ENCODE peak calls at places on chromosomes 4 and X, in five cellular contexts. H is brain microvascular endothelial cell, K is lower lobe of right lung, S is right lobe of liver, V is psoas muscle. N is an unnamed sample.
A peak's percentile ranks its signal among the peaks of the same experiment; 100 is the strongest.

GRCh38 chr4:161376275-161376674 is 787.5 kb downstream of the FSTL5 start:
- DNase-seq in S (no peak), H (no peak), V (no peak), K (no peak), N (no peak)

GRCh38 chr4:153758688-153759406 is 977 bp downstream of the RNF175 start:
- DNase-seq in S (no peak), V (no peak), H (no peak), K (no peak), N (no peak)

GRCh38 chr4:26284536-26284935 is 36.3 kb upstream of the RBPJ start:
- DNase-seq in S (no peak), K (no peak), H (no peak), V (no peak), N (no peak)

GRCh38 chr4:16788893-16789292 is 109.6 kb downstream of the LDB2 start:
- DNase-seq in H (no peak), V (no peak), K (no peak), S (no peak), N (no peak)

GRCh38 chr4:150960079-150960478 is 55.0 kb downstream of the LRBA start:
- DNase-seq in V (no peak), K (no peak), S (no peak), H (peak; percentile 34), N (peak; percentile 60)

GRCh38 chrX:153460826-153461225 is 9.6 kb downstream of the HAUS7 start:
- DNase-seq in K (peak; percentile 52), H (no peak), V (peak; percentile 39), S (peak; percentile 57), N (peak; percentile 61)

GRCh38 chrX:154396948-154397887 is 959 bp upstream of the RPL10 start:
- DNase-seq in S (peak; percentile 84), H (no peak), K (peak; percentile 86), V (peak; percentile 84), N (peak; percentile 61)

GRCh38 chrX:51336584-51336983 is 4.0 kb downstream of the NUDT10 start:
- DNase-seq in H (peak; percentile 44), S (peak; percentile 22), K (no peak), V (no peak), N (peak; percentile 67)

GRCh38 chr4:80382090-80382832 is 46.7 kb downstream of the CFAP299 start:
- DNase-seq in H (no peak), K (no peak), V (no peak), S (no peak), N (no peak)

GRCh38 chr4:125741825-125742452 is 427.2 kb downstream of the FAT4 start:
- DNase-seq in K (no peak), S (no peak), V (no peak), H (no peak), N (peak; percentile 65)

GRCh38 chr4:137065306-137065705 is 467.0 kb downstream of the PCDH18 start:
- DNase-seq in S (no peak), K (no peak), H (peak; percentile 57), V (no peak), N (no peak)

GRCh38 chr4:84159767-84160166 is 339.3 kb downstream of the NKX6-1 start:
- DNase-seq in H (peak; percentile 24), V (no peak), S (no peak), K (no peak), N (peak; percentile 8)

GRCh38 chr4:174503079-174503724 is 19.1 kb downstream of the HPGD start:
- DNase-seq in H (no peak), K (no peak), S (no peak), V (no peak), N (no peak)

GRCh38 chrX:118745570-118745969 is 18.2 kb downstream of the IL13RA1 start:
- DNase-seq in H (no peak), V (no peak), S (no peak), K (no peak), N (peak; percentile 74)

GRCh38 chr4:22869235-22869634 is 176.5 kb downstream of the GBA3 start:
- DNase-seq in S (no peak), V (no peak), K (no peak), H (no peak), N (no peak)

GRCh38 chr4:79042079-79042674 is 102.9 kb upstream of the PAQR3 start:
- DNase-seq in K (no peak), S (no peak), H (peak; percentile 43), V (no peak), N (peak; percentile 14)

GRCh38 chr4:27360651-27361347 is 500.2 kb downstream of the STIM2 start:
- DNase-seq in S (no peak), H (no peak), K (no peak), V (no peak), N (peak; percentile 25)

GRCh38 chr4:88964450-88964849 is 92.5 kb downstream of the FAM13A start:
- DNase-seq in K (no peak), S (no peak), V (no peak), H (no peak), N (no peak)

GRCh38 chr4:26130173-26130572 is 190.6 kb upstream of the RBPJ start:
- DNase-seq in K (no peak), S (no peak), H (no peak), V (no peak), N (no peak)

GRCh38 chr4:111937368-111937767 is 207.9 kb upstream of the FAM241A start:
- DNase-seq in K (no peak), V (no peak), S (no peak), H (no peak), N (peak; percentile 67)

GRCh38 chr4:41878991-41879491 is 56.2 kb upstream of the TMEM33 start:
- DNase-seq in K (no peak), S (no peak), V (no peak), H (no peak), N (no peak)

GRCh38 chr4:99205104-99205979 is 13.7 kb downstream of the ADH6 start:
- DNase-seq in S (no peak), K (no peak), V (no peak), H (no peak), N (peak; percentile 85)

GRCh38 chrX:33138677-33139249 is 72.6 kb downstream of the DMD start:
- DNase-seq in H (peak; percentile 41), V (no peak), S (no peak), K (no peak), N (no peak)

GRCh38 chrX:136708348-136708747 is 60.4 kb downstream of the CD40LG start:
- DNase-seq in V (no peak), H (no peak), K (no peak), S (no peak), N (peak; percentile 16)

GRCh38 chr4:141134051-141134450 is 782 bp upstream of the RNF150 start:
- DNase-seq in H (no peak), K (no peak), V (no peak), S (no peak), N (peak; percentile 33)

GRCh38 chr4:4226606-4227438 is at the start of gene OTOP1:
- DNase-seq in V (no peak), K (no peak), H (no peak), S (no peak), N (no peak)

GRCh38 chrX:24242649-24243556 is 71.0 kb downstream of the SUPT20HL2 start:
- DNase-seq in H (peak; percentile 58), K (no peak), S (peak; percentile 21), V (peak; percentile 54), N (peak; percentile 58)

GRCh38 chr4:163901305-163901704 is 406.8 kb downstream of the TMA16 start:
- DNase-seq in S (no peak), V (no peak), H (no peak), K (no peak), N (no peak)

GRCh38 chr4:189974056-189974455 is 33.4 kb downstream of the FRG1 start:
- DNase-seq in H (peak; percentile 2), K (no peak), S (no peak), V (no peak), N (peak; percentile 60)

GRCh38 chr4:112765317-112765989 is 128.5 kb downstream of the LARP7 start:
- DNase-seq in K (no peak), V (no peak), H (peak; percentile 3), S (no peak), N (peak; percentile 79)

GRCh38 chr4:132614682-132615081 is 534.4 kb upstream of the PCDH10 start:
- DNase-seq in S (no peak), V (no peak), K (no peak), H (no peak), N (no peak)

DNA sequence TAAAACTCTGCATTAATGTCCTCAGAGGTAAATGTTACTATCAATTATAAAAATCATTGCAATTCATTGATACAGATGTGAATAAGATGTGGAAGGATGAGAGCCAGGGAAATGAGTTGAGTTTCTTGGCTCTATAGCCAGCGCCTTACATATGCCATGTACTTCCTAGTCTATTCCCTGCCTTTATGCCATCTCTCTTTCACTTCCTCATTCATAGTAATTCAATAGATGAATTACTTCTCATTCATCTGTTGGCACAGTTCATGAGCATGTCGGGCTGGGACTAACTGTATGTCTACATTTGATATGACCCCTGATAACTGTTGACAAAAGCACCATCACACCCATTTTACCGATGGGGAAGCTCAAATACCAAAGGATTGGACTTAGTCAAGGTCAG is 55.7 kb downstream of the LNX1 start:
- DNase-seq in S (no peak), V (no peak), H (no peak), K (no peak), N (no peak)
- H3K27me3 ChIP-seq in S (no peaks in the 10 kb centered on the region), V (no peaks in the 10 kb centered on the region), H (no peaks in the 10 kb centered on the region), K (no peaks in the 10 kb centered on the region), N (no peaks in the 10 kb centered on the region)

DNA sequence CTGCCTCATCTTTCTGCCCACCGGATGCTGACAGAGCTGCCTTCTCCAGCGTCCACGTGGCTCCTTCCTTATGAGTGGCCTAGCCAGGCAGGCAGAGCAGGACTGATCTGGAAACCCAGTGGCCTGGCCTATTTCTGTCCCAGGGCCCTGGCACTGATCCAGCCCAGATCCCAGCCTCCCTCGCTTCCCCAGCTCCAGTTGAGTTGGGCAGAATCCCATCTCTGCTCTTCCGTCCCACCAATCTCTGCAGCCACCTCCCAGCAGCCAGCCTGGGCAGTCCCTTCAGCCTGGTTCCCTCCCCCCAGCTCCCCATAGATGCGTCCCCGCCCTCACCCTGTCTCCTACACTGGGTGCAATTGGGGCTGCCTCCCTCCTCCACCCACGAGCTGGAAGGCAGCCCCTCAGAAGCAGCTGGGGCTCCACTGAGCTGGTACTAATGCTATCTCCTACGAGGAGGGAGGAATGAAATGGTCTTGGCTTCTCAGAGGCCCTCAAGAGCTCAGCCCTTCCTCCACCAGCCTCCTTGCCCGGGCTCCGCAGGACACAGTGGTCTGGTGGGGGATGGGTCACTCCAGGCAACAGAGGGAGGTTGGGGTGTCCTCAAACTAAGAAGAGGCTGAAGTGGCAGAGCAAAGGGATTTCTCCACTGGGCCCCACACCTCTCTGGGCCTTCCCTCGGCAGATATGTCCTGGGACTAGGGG is 94.2 kb downstream of the PJA1 start:
- DNase-seq in H (no peak), S (no peak), V (peak; percentile 44), K (no peak), N (no peak)
- H3K27me3 ChIP-seq in H (no peaks in the 10 kb centered on the region), S (no peaks in the 10 kb centered on the region), V (no peaks in the 10 kb centered on the region), K (no peaks in the 10 kb centered on the region), N (no peaks in the 10 kb centered on the region)

GRCh38 chrX:49930046-49930445 is 7.7 kb downstream of the CLCN5 start:
- DNase-seq in S (no peak), K (no peak), V (no peak), H (no peak), N (no peak)
- H3K27me3 ChIP-seq in S (no peaks in the 10 kb centered on the region), K (no peaks in the 10 kb centered on the region), V (no peaks in the 10 kb centered on the region), H (no peaks in the 10 kb centered on the region), N (no peaks in the 10 kb centered on the region)

DNA sequence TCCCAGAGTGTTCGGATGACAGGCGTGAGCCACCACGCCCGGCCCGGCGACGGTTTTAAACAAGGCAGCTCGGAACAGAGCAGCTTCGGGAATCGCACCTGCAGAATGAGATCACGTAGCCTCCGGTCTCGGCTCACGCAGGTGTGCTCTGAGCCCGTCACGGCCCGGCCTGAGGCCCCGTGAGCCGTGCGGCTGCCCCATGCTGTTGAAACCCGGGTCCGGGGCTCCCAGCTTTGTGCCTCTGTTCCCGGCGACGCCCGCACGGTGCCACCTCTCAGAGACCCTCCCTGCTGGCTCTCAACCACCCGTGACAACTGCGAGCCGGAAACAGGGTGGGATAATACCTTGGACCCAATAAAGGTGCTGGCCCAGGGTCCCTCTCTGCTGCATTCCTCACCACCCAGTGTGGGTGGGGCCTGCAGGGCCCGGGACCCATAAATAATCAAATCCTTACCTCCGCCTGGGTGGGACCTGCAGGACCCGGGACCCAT is 13.4 kb upstream of the PLCXD1 start:
- DNase-seq in V (no peak), H (no peak), S (no peak), K (peak; percentile 44), N (no peak)
- H3K27me3 ChIP-seq in V (no peaks in the 10 kb centered on the region), H (no peaks in the 10 kb centered on the region), S (no peaks in the 10 kb centered on the region), K (no peaks in the 10 kb centered on the region), N (no peaks in the 10 kb centered on the region)